ENCODE peak calls at places on chromosome 5, in six cellular contexts. X, Q, T, E, L and H are unnamed samples.

GRCh38 chr5:142087920-142088679 is 20.5 kb upstream of the NDFIP1 start:
- DNase-seq in X (no peak), Q (no peak), T (no peak), E (no peak), L (no peak), H (no peak)

GRCh38 chr5:135750506-135750905 is 84.0 kb upstream of the SLC25A48 start:
- DNase-seq in X (no peak), Q (no peak), T (no peak), E (no peak), L (peak), H (peak)

GRCh38 chr5:35332551-35332950 is 102.3 kb upstream of the PRLR start:
- DNase-seq in X (no peak), Q (no peak), T (no peak), E (no peak), L (no peak), H (no peak)

GRCh38 chr5:17928571-17928970 is 294.3 kb downstream of the TAF11L14 start:
- DNase-seq in X (no peak), Q (no peak), T (no peak), E (peak), L (no peak), H (no peak)

GRCh38 chr5:111375645-111376044 is 136.7 kb downstream of the STARD4 start:
- DNase-seq in X (no peak), Q (no peak), T (no peak), E (no peak), L (no peak), H (no peak)

GRCh38 chr5:59798862-59799667 is 94.5 kb downstream of the PDE4D start:
- DNase-seq in X (no peak), Q (no peak), T (peak), E (no peak), L (no peak), H (peak)

GRCh38 chr5:73437126-73438047 is 11.2 kb downstream of the FOXD1 start:
- DNase-seq in X (peak), Q (peak), T (peak), E (no peak), L (peak), H (no peak)

GRCh38 chr5:156529902-156530301 is 202.9 kb downstream of the SGCD start:
- DNase-seq in X (no peak), Q (no peak), T (no peak), E (no peak), L (no peak), H (no peak)

GRCh38 chr5:172638209-172638768 is 2.8 kb upstream of the NEURL1B start:
- DNase-seq in X (no peak), Q (no peak), T (no peak), E (no peak), L (no peak), H (no peak)

GRCh38 chr5:135242496-135243193 is 156.4 kb downstream of the MACROH2A1 start:
- DNase-seq in X (no peak), Q (no peak), T (no peak), E (peak), L (no peak), H (no peak)

GRCh38 chr5:1749346-1750124 is 50.1 kb downstream of the MRPL36 start:
- DNase-seq in X (no peak), Q (no peak), T (no peak), E (no peak), L (no peak), H (no peak)

GRCh38 chr5:110354896-110355295 is 371.6 kb downstream of the TMEM232 start:
- DNase-seq in X (no peak), Q (no peak), T (no peak), E (no peak), L (no peak), H (no peak)

GRCh38 chr5:133742370-133743036 is 130.2 kb upstream of the FSTL4 start:
- DNase-seq in X (no peak), Q (no peak), T (no peak), E (no peak), L (no peak), H (peak)

GRCh38 chr5:90461303-90461702 is 13.3 kb downstream of the MBLAC2 start:
- DNase-seq in X (no peak), Q (no peak), T (no peak), E (no peak), L (no peak), H (no peak)

GRCh38 chr5:115450741-115451140 is 93.8 kb downstream of the FEM1C start:
- DNase-seq in X (no peak), Q (peak), T (no peak), E (no peak), L (no peak), H (no peak)

GRCh38 chr5:51226420-51226735 is 156.9 kb upstream of the ISL1 start:
- DNase-seq in X (no peak), Q (no peak), T (no peak), E (no peak), L (peak), H (no peak)

GRCh38 chr5:170522211-170523128 is 18.6 kb downstream of the KCNIP1 start:
- DNase-seq in X (no peak), Q (peak), T (peak), E (no peak), L (no peak), H (peak)

GRCh38 chr5:179251276-179251969 is 93.8 kb downstream of the ADAMTS2 start:
- DNase-seq in X (no peak), Q (no peak), T (no peak), E (no peak), L (no peak), H (no peak)

GRCh38 chr5:159406571-159406970 is 76.3 kb upstream of the IL12B start:
- DNase-seq in X (no peak), Q (no peak), T (no peak), E (no peak), L (no peak), H (no peak)

GRCh38 chr5:134020188-134020587 is 15.4 kb upstream of the VDAC1 start:
- DNase-seq in X (no peak), Q (no peak), T (no peak), E (no peak), L (no peak), H (no peak)

GRCh38 chr5:170632985-170633234 is 129.1 kb downstream of the KCNIP1 start:
- DNase-seq in X (peak), Q (no peak), T (peak), E (peak), L (peak), H (no peak)

GRCh38 chr5:34930527-34930844 is 1.1 kb downstream of the DNAJC21 start:
- DNase-seq in X (no peak), Q (peak), T (peak), E (no peak), L (no peak), H (no peak)

GRCh38 chr5:157924931-157925729 is 66.2 kb upstream of the CLINT1 start:
- DNase-seq in X (no peak), Q (no peak), T (no peak), E (no peak), L (no peak), H (no peak)

GRCh38 chr5:72064801-72065570 is 42.3 kb upstream of the MAP1B start:
- DNase-seq in X (no peak), Q (no peak), T (no peak), E (no peak), L (peak), H (no peak)

GRCh38 chr5:176534640-176535039 is 2.6 kb downstream of the RNF44 start:
- DNase-seq in X (no peak), Q (peak), T (no peak), E (no peak), L (no peak), H (no peak)

GRCh38 chr5:57327934-57328333 is 154.1 kb downstream of the GPBP1 start:
- DNase-seq in X (no peak), Q (no peak), T (no peak), E (no peak), L (no peak), H (no peak)

GRCh38 chr5:100647461-100648230 is 112.5 kb downstream of the FAM174A start:
- DNase-seq in X (no peak), Q (no peak), T (peak), E (no peak), L (peak), H (no peak)

GRCh38 chr5:132210944-132211343 is 16.7 kb downstream of the P4HA2 start:
- DNase-seq in X (no peak), Q (no peak), T (no peak), E (no peak), L (no peak), H (no peak)

GRCh38 chr5:139543423-139543991 is 17.6 kb upstream of the UBE2D2 start:
- DNase-seq in X (peak), Q (peak), T (no peak), E (peak), L (peak), H (peak)

GRCh38 chr5:57805170-57805569 is 322.6 kb upstream of the ACTBL2 start:
- DNase-seq in X (no peak), Q (no peak), T (no peak), E (no peak), L (no peak), H (no peak)

GRCh38 chr5:126341906-126342625 is 81.1 kb upstream of the GRAMD2B start:
- DNase-seq in X (no peak), Q (no peak), T (no peak), E (no peak), L (no peak), H (no peak)

GRCh38 chr5:125140220-125140619 is 393.8 kb upstream of the ZNF608 start:
- DNase-seq in X (no peak), Q (no peak), T (no peak), E (no peak), L (no peak), H (no peak)

GRCh38 chr5:154686490-154686889 is 68.7 kb upstream of the LARP1 start:
- DNase-seq in X (no peak), Q (no peak), T (no peak), E (no peak), L (no peak), H (no peak)

GRCh38 chr5:170641589-170642031 is 137.8 kb downstream of the KCNIP1 start:
- DNase-seq in X (no peak), Q (no peak), T (no peak), E (no peak), L (no peak), H (no peak)

GRCh38 chr5:90293931-90294330 is 115.6 kb downstream of the CETN3 start:
- DNase-seq in X (no peak), Q (no peak), T (no peak), E (no peak), L (no peak), H (no peak)

GRCh38 chr5:178285399-178286225 is 53.0 kb upstream of the PHYKPL start:
- DNase-seq in X (no peak), Q (no peak), T (no peak), E (no peak), L (no peak), H (no peak)

GRCh38 chr5:66829826-66830225 is 233.6 kb downstream of the MAST4 start:
- DNase-seq in X (no peak), Q (no peak), T (peak), E (no peak), L (peak), H (no peak)

GRCh38 chr5:116492016-116492623 is 82.5 kb downstream of the SEMA6A start:
- DNase-seq in X (no peak), Q (peak), T (peak), E (no peak), L (no peak), H (peak)

GRCh38 chr5:113296681-113297080 is 138.1 kb downstream of the TSSK1B start:
- DNase-seq in X (no peak), Q (no peak), T (no peak), E (no peak), L (no peak), H (no peak)

GRCh38 chr5:139711852-139712171 is 63.7 kb downstream of the CXXC5 start:
- DNase-seq in X (peak), Q (no peak), T (peak), E (peak), L (peak), H (no peak)